ENCODE peak calls at places on chromosomes 4 and X, in five cellular contexts. L is NCI-H2107, V is heart right ventricle, Z is lower leg skin, Y is NCI-H1417 treated with DMSO at 0.1 percent for 48 hours. N is an unnamed sample.

GRCh38 chrX:145729635-145730034 is 88.0 kb upstream of the SLITRK2 start:
- DNase-seq in L (no peak), V (no peak), Z (no peak), Y (no peak), N (no peak)

GRCh38 chr4:89307446-89308160 is at the start of gene GPRIN3:
- DNase-seq in L (no peak), V (peak), Z (no peak), Y (no peak), N (peak)

GRCh38 chrX:3549442-3549875 is 164.0 kb downstream of the PRKX start:
- DNase-seq in L (no peak), V (peak), Z (no peak), Y (no peak), N (no peak)

GRCh38 chr4:142846105-142846728 is at the start of gene INPP4B:
- DNase-seq in L (no peak), V (peak), Z (no peak), Y (no peak), N (peak)

GRCh38 chrX:140817943-140818342 is 108.4 kb downstream of the LINC00632 start:
- DNase-seq in L (no peak), V (no peak), Z (no peak), Y (peak), N (no peak)

GRCh38 chrX:44343412-44343942 is at the start of gene EFHC2:
- DNase-seq in L (no peak), V (peak), Z (no peak), Y (no peak), N (peak)

GRCh38 chrX:109327271-109327670 is 154.6 kb downstream of the GUCY2F start:
- DNase-seq in L (no peak), V (no peak), Z (no peak), Y (no peak), N (no peak)

GRCh38 chrX:31038585-31039326 is 33.1 kb downstream of the FTHL17 start:
- DNase-seq in L (no peak), V (peak), Z (peak), Y (no peak), N (no peak)

GRCh38 chr4:158169516-158169915 is 3.3 kb downstream of the GASK1B start:
- DNase-seq in L (no peak), V (no peak), Z (no peak), Y (no peak), N (no peak)

GRCh38 chrX:125757794-125758564 is 408.1 kb downstream of the DCAF12L2 start:
- DNase-seq in L (no peak), V (peak), Z (no peak), Y (no peak), N (peak)

GRCh38 chr4:38101563-38101962 is 141.4 kb downstream of the PTTG2 start:
- DNase-seq in L (no peak), V (no peak), Z (no peak), Y (no peak), N (no peak)

GRCh38 chr4:122632396-122633143 is 11.7 kb upstream of the IL21 start:
- DNase-seq in L (no peak), V (no peak), Z (no peak), Y (peak), N (no peak)

GRCh38 chr4:38145741-38146140 is 185.5 kb downstream of the PTTG2 start:
- DNase-seq in L (no peak), V (no peak), Z (no peak), Y (no peak), N (no peak)

GRCh38 chrX:10633722-10634121 is 13.3 kb upstream of the MID1 start:
- DNase-seq in L (peak), V (peak), Z (peak), Y (no peak), N (no peak)

GRCh38 chrX:74423289-74423985 is 2.1 kb downstream of the SLC16A2 start:
- DNase-seq in L (no peak), V (no peak), Z (no peak), Y (no peak), N (no peak)

GRCh38 chrX:45230410-45230809 is 29.7 kb upstream of the DIPK2B start:
- DNase-seq in L (no peak), V (no peak), Z (no peak), Y (no peak), N (no peak)

GRCh38 chr4:186068581-186069402 is at the start of gene TLR3:
- DNase-seq in L (no peak), V (no peak), Z (no peak), Y (no peak), N (no peak)

GRCh38 chrX:135185795-135186443 is 14.7 kb upstream of the CT55 start:
- DNase-seq in L (no peak), V (no peak), Z (peak), Y (no peak), N (peak)

GRCh38 chr4:121717680-121718237 is 21.0 kb upstream of the ANXA5 start:
- DNase-seq in L (no peak), V (no peak), Z (no peak), Y (no peak), N (no peak)

GRCh38 chrX:41064028-41064427 is 21.2 kb upstream of the USP9X start:
- DNase-seq in L (no peak), V (no peak), Z (no peak), Y (no peak), N (no peak)

GRCh38 chrX:63754141-63754859 is 30.7 kb downstream of the ARHGEF9 start:
- DNase-seq in L (no peak), V (no peak), Z (peak), Y (no peak), N (no peak)

GRCh38 chrX:55816023-55816422 is 98.5 kb downstream of the RRAGB start:
- DNase-seq in L (no peak), V (no peak), Z (no peak), Y (no peak), N (no peak)

GRCh38 chr4:3783691-3784306 is 17.6 kb downstream of the ADRA2C start:
- DNase-seq in L (no peak), V (no peak), Z (no peak), Y (no peak), N (no peak)

N was measured in tibial artery.